ENCODE peak calls at places on chromosomes 2 and 18, in six cellular contexts. Z, A, T, S, L and H are unnamed samples.

GRCh38 chr2:213229814-213230213 is 54.5 kb upstream of the SPAG16 start:
- DNase-seq in Z (peak), A (no peak), T (no peak), S (peak), L (no peak), H (no peak)

GRCh38 chr18:28201056-28201455 is 24.1 kb upstream of the CDH2 start:
- DNase-seq in Z (no peak), A (no peak), T (no peak), S (no peak), L (no peak), H (no peak)

GRCh38 chr2:176817061-176817565 is 395.5 kb upstream of the HNRNPA3 start:
- DNase-seq in Z (no peak), A (no peak), T (peak), S (no peak), L (no peak), H (no peak)

GRCh38 chr2:190792956-190793888 is 87.4 kb upstream of the GLS start:
- DNase-seq in Z (no peak), A (no peak), T (no peak), S (no peak), L (no peak), H (no peak)

GRCh38 chr2:144460981-144461766 is 58.7 kb downstream of the ZEB2 start:
- DNase-seq in Z (peak), A (no peak), T (no peak), S (peak), L (no peak), H (no peak)

GRCh38 chr2:105806994-105807393 is 62.3 kb downstream of the NCK2 start:
- DNase-seq in Z (no peak), A (no peak), T (no peak), S (no peak), L (no peak), H (no peak)

GRCh38 chr2:104701471-104701911 is 152.4 kb upstream of the POU3F3 start:
- DNase-seq in Z (no peak), A (peak), T (no peak), S (no peak), L (no peak), H (no peak)

GRCh38 chr2:85810376-85811172 is 56.8 kb downstream of the ATOH8 start:
- DNase-seq in Z (no peak), A (peak), T (no peak), S (no peak), L (no peak), H (no peak)

GRCh38 chr2:240250985-240251847 is 110.8 kb upstream of the OTOS start:
- DNase-seq in Z (peak), A (peak), T (peak), S (peak), L (peak), H (peak)

GRCh38 chr18:75874401-75875093 is 447.0 kb upstream of the SMIM21 start:
- DNase-seq in Z (no peak), A (no peak), T (no peak), S (no peak), L (no peak), H (no peak)

GRCh38 chr2:174873457-174873856 is 109.2 kb upstream of the CHRNA1 start:
- DNase-seq in Z (peak), A (no peak), T (no peak), S (peak), L (no peak), H (no peak)

GRCh38 chr2:133568172-133568571 is at the start of gene NCKAP5:
- DNase-seq in Z (peak), A (peak), T (no peak), S (peak), L (no peak), H (no peak)

GRCh38 chr2:240500561-240501423 is 57.0 kb downstream of the ANKMY1 start:
- DNase-seq in Z (no peak), A (no peak), T (no peak), S (no peak), L (peak), H (no peak)

GRCh38 chr2:72933207-72933606 is 15.9 kb downstream of the EMX1 start:
- DNase-seq in Z (no peak), A (no peak), T (no peak), S (no peak), L (no peak), H (no peak)

GRCh38 chr2:72933646-72934151 is 16.4 kb downstream of the EMX1 start:
- DNase-seq in Z (no peak), A (peak), T (no peak), S (no peak), L (no peak), H (no peak)

GRCh38 chr2:72936669-72937355 is 19.5 kb downstream of the EMX1 start:
- DNase-seq in Z (no peak), A (no peak), T (no peak), S (no peak), L (no peak), H (no peak)

GRCh38 chr2:72935611-72935957 is 18.3 kb downstream of the EMX1 start:
- DNase-seq in Z (no peak), A (no peak), T (no peak), S (no peak), L (no peak), H (no peak)

DNA sequence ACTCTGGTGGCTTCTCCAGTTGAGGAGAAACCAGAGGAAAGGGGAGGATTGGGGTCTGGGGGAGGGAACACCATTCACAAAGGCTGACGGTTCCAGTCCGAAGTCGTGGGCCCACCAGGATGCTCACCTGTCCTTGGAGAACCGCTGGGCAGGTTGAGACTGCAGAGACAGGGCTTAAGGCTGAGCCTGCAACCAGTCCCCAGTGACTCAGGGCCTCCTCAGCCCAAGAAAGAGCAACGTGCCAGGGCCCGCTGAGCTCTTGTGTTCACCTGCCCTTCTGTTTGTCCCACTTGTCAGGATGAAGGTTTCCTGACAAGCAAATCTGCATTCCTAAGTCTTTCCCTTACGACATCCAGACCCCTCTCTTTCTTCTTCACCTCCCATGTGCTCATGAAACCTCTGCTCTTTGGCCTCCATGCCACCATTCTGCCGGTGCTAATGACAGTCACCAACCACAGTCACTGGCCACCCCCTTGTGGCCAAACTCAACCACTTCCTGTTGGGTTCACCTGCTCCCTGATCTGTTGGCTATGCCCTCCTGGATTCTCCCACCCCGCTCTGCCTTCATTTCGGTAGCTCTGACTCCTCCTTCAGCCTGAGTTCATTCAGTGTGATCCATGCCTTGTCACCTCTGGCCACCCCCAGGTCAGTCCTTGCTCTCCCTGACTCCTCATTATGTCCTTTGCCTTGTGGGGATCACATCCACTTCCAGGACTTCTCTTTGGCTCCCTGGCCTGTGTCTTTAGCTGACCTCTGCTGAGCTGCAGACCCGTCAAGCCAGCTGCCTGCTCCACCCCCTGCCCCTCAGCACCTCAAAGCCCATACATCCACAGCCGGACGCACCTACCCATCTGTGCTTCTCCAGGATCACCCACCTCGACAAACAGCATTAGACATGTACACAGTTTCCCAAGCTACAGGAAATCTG is 17.6 kb downstream of the EMX1 start:
- DNase-seq in Z (no peak), A (no peak), T (no peak), S (no peak), L (no peak), H (no peak)
- TF ChIP-seq CTCF in Z (peak), A (no peak), T (no peak), S (no peak), L (peak), H (peak)

GRCh38 chr2:121184248-121184862 is 100.6 kb downstream of the TFCP2L1 start:
- DNase-seq in Z (no peak), A (no peak), T (no peak), S (no peak), L (peak), H (no peak)
- TF ChIP-seq CTCF in Z (no peak), A (no peak), T (no peak), S (no peak), L (no peak), H (no peak)

DNA sequence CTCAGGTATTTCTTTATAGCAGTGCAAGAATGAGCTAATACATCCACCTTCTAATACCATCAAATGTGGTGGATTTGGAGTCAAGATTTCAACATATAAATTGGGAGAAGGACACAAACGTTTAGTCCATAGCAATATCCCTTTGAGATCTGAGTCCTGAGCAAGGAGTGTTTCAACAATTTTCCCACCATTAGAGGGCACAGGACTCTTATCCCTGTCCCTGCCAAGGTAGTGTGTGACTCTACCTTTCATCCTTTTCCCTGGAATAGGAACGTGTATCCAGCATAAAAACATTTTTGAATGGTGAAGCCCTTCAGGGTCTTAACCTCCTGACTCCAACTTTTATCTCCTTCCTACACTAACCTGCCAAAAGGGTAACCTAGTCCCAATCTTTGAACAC is 181.3 kb upstream of the SRD5A2 start:
- DNase-seq in Z (no peak), A (no peak), T (no peak), S (no peak), L (no peak), H (no peak)
- TF ChIP-seq CTCF in Z (no peak), A (no peak), T (no peak), S (no peak), L (no peak), H (no peak)

GRCh38 chr2:204869142-204869823 is 324.0 kb downstream of the PARD3B start:
- DNase-seq in Z (peak), A (no peak), T (no peak), S (peak), L (no peak), H (no peak)

GRCh38 chr2:204870053-204870452 is 324.8 kb downstream of the PARD3B start:
- DNase-seq in Z (no peak), A (no peak), T (no peak), S (no peak), L (no peak), H (no peak)

GRCh38 chr2:204871246-204871953 is 326.1 kb downstream of the PARD3B start:
- DNase-seq in Z (peak), A (no peak), T (no peak), S (peak), L (no peak), H (no peak)
- TF ChIP-seq CTCF in Z (peak), A (no peak), T (peak), S (peak), L (no peak), H (no peak)

GRCh38 chr18:54223568-54224241 is 764 bp downstream of the MBD2 start:
- DNase-seq in Z (peak), A (no peak), T (peak), S (peak), L (peak), H (peak)
- TF ChIP-seq CTCF in Z (no peak), A (no peak), T (no peak), S (no peak), L (no peak), H (no peak)